ENCODE peak calls at places on chromosomes 11 and 22, in ten cellular contexts. X, Z, V, I, D, O, T, C, P and M are unnamed samples.

GRCh38 chr11:65953471-65953870 is 8.1 kb upstream of the SART1 start:
- DNase-seq in X (no peak), Z (no peak), V (no peak), I (no peak), D (no peak), O (no peak), T (no peak), C (no peak), P (no peak), M (no peak)

GRCh38 chr11:121321614-121322243 is 29.2 kb downstream of the SC5D start:
- DNase-seq in X (no peak), Z (no peak), V (peak; percentile 21), I (no peak), D (peak; percentile 12), O (peak; percentile 25), T (peak; percentile 49), C (no peak), P (no peak), M (no peak)

GRCh38 chr11:14458377-14458776 is 41.2 kb downstream of the COPB1 start:
- DNase-seq in X (no peak), Z (no peak), V (no peak), I (no peak), D (no peak), O (no peak), T (no peak), C (no peak), P (no peak), M (no peak)

GRCh38 chr22:33747576-33748180 is 172.6 kb downstream of the LARGE1 start:
- DNase-seq in X (no peak), Z (no peak), V (no peak), I (no peak), D (no peak), O (no peak), T (peak; percentile 28), C (no peak), P (no peak), M (no peak)

GRCh38 chr11:100687032-100687629 is at the start of gene ARHGAP42:
- DNase-seq in X (peak; percentile 47), Z (peak; percentile 84), V (peak; percentile 78), I (peak; percentile 77), D (no peak), O (no peak), T (peak; percentile 77), C (peak; percentile 56), P (peak; percentile 63), M (peak; percentile 36)

GRCh38 chr22:47567741-47568140 is 805.3 kb downstream of the TBC1D22A start:
- DNase-seq in X (no peak), Z (peak; percentile 4), V (no peak), I (no peak), D (no peak), O (no peak), T (no peak), C (no peak), P (no peak), M (no peak)

GRCh38 chr11:72144807-72145565 is 9.5 kb downstream of the FOLR3 start:
- DNase-seq in X (no peak), Z (no peak), V (no peak), I (no peak), D (no peak), O (peak; percentile 35), T (no peak), C (no peak), P (no peak), M (no peak)

GRCh38 chr11:76217653-76218160 is 11.4 kb upstream of the WNT11 start:
- DNase-seq in X (no peak), Z (no peak), V (no peak), I (no peak), D (no peak), O (no peak), T (no peak), C (no peak), P (no peak), M (no peak)

GRCh38 chr22:50706481-50707125 is 31.4 kb upstream of the ACR start:
- DNase-seq in X (no peak), Z (no peak), V (no peak), I (peak; percentile 50), D (no peak), O (no peak), T (no peak), C (no peak), P (no peak), M (no peak)

GRCh38 chr22:32546480-32546879 is 71.9 kb downstream of the FBXO7 start:
- DNase-seq in X (no peak), Z (no peak), V (no peak), I (peak; percentile 59), D (no peak), O (no peak), T (no peak), C (no peak), P (no peak), M (no peak)

GRCh38 chr11:10762185-10762584 is 11.1 kb downstream of the CTR9 start:
- DNase-seq in X (no peak), Z (no peak), V (no peak), I (no peak), D (no peak), O (no peak), T (no peak), C (no peak), P (no peak), M (no peak)

GRCh38 chr11:10302294-10302743 is 2.6 kb upstream of the ADM start:
- DNase-seq in X (no peak), Z (no peak), V (no peak), I (no peak), D (no peak), O (peak; percentile 24), T (no peak), C (no peak), P (no peak), M (no peak)

GRCh38 chr11:116776522-116776984 is 3.8 kb upstream of the BUD13 start:
- DNase-seq in X (no peak), Z (no peak), V (no peak), I (no peak), D (no peak), O (no peak), T (no peak), C (no peak), P (no peak), M (no peak)

GRCh38 chr11:116775975-116776374 is 3.2 kb upstream of the BUD13 start:
- DNase-seq in X (no peak), Z (no peak), V (no peak), I (no peak), D (no peak), O (no peak), T (no peak), C (no peak), P (no peak), M (no peak)

GRCh38 chr11:116773203-116774112 is 671 bp upstream of the BUD13 start:
- DNase-seq in X (no peak), Z (no peak), V (no peak), I (no peak), D (no peak), O (no peak), T (no peak), C (no peak), P (no peak), M (no peak)

GRCh38 chr11:116772443-116773202 is at the start of gene BUD13:
- DNase-seq in X (peak; percentile 77), Z (peak; percentile 95), V (peak; percentile 50), I (peak; percentile 95), D (peak; percentile 72), O (peak; percentile 81), T (peak; percentile 94), C (peak; percentile 84), P (peak; percentile 94), M (peak; percentile 83)

GRCh38 chr11:116774661-116775060 is 1.9 kb upstream of the BUD13 start:
- DNase-seq in X (no peak), Z (no peak), V (no peak), I (no peak), D (no peak), O (no peak), T (no peak), C (no peak), P (no peak), M (no peak)
- TF ChIP-seq POLR2A in X (no peak), Z (no peak), V (peak; percentile 28), I (no peak), D (no peak), O (no peak), T (no peak), C (no peak), P (no peak), M (no peak)

GRCh38 chr11:1039481-1040427 is 3.2 kb upstream of the MUC6 start:
- DNase-seq in X (no peak), Z (no peak), V (no peak), I (no peak), D (no peak), O (peak; percentile 31), T (no peak), C (no peak), P (no peak), M (no peak)
- H3K27ac ChIP-seq in X (no peak overlapping the region), Z (no peak overlapping the region), V (no peak overlapping the region), I (no peak overlapping the region), D (no peak overlapping the region), O (no peak overlapping the region), T (no peak overlapping the region), C (no peak overlapping the region), P (no peak overlapping the region), M (no peak overlapping the region)

GRCh38 chr11:110027627-110028371 is 65.4 kb upstream of the ZC3H12C start:
- DNase-seq in X (no peak), Z (no peak), V (no peak), I (no peak), D (no peak), O (no peak), T (no peak), C (no peak), P (no peak), M (no peak)
- TF ChIP-seq POLR2A in X (no peak), Z (no peak), V (no peak), I (no peak), D (no peak), O (no peak), T (no peak), C (no peak), P (no peak), M (no peak)

GRCh38 chr11:33843018-33843417 is 48.9 kb downstream of the LMO2 start:
- DNase-seq in X (no peak), Z (no peak), V (no peak), I (no peak), D (no peak), O (no peak), T (no peak), C (no peak), P (no peak), M (no peak)

GRCh38 chr11:33842236-33842915 is 49.5 kb downstream of the LMO2 start:
- DNase-seq in X (no peak), Z (no peak), V (no peak), I (no peak), D (no peak), O (no peak), T (no peak), C (no peak), P (no peak), M (no peak)

GRCh38 chr11:33844236-33844635 is 47.6 kb downstream of the LMO2 start:
- DNase-seq in X (no peak), Z (no peak), V (no peak), I (no peak), D (no peak), O (no peak), T (no peak), C (no peak), P (no peak), M (no peak)

DNA sequence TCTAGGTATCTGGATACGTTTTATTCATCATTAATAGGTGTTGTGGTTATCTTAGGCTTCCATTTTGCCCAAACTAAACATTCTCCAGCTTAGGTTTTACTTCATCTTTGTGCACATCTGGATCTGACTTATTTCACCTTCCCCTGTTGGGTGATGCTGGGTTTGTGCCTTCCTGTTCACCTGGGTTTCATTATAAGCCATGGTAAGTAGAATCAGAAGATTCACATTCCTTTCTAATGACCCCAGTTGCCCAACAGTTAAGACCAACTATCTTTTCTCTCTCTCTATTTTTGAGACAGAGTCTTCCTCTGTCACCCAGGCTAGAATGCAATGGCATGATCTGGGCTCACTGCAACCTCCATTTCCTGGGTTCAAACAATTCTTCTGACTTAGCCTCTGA is 44.6 kb downstream of the LMO2 start:
- DNase-seq in X (no peak), Z (no peak), V (no peak), I (no peak), D (no peak), O (no peak), T (no peak), C (no peak), P (no peak), M (no peak)
- H3K27ac ChIP-seq in X (no peak overlapping the region), Z (no peak overlapping the region), V (no peak overlapping the region), I (no peak overlapping the region), D (no peak overlapping the region), O (no peak overlapping the region), T (no peak overlapping the region), C (no peak overlapping the region), P (no peak overlapping the region), M (no peak overlapping the region)